ENCODE peak calls at places on chromosomes 12 and 14, in seven cellular contexts. F is adrenal gland, I is uterus, A is endothelial cell of umbilical vein, W is ovary, N is tibial nerve, Z is HepG2. K is an unnamed sample.

GRCh38 chr12:46446645-46447044 is 74.1 kb upstream of the SLC38A2 start:
- DNase-seq in F (no peak), I (no peak), A (peak), W (no peak), N (no peak), Z (no peak), K (no peak)

GRCh38 chr14:66435683-66436082 is 50.5 kb upstream of the CCDC196 start:
- DNase-seq in F (no peak), I (no peak), A (no peak), W (no peak), N (no peak), Z (no peak), K (no peak)

GRCh38 chr14:92938890-92939671 is 16.1 kb downstream of the CHGA start:
- DNase-seq in F (no peak), I (no peak), A (no peak), W (no peak), N (no peak), Z (no peak), K (no peak)

GRCh38 chr12:14185441-14186192 is 179.9 kb upstream of the ATF7IP start:
- DNase-seq in F (peak), I (no peak), A (peak), W (no peak), N (peak), Z (peak), K (peak)

GRCh38 chr14:102592969-102593840 is 756 bp downstream of the RCOR1 start:
- DNase-seq in F (peak), I (peak), A (peak), W (peak), N (peak), Z (no peak), K (peak)

GRCh38 chr14:54329082-54329695 is 67.6 kb upstream of the CDKN3 start:
- DNase-seq in F (peak), I (peak), A (peak), W (peak), N (peak), Z (peak), K (peak)

GRCh38 chr14:92481811-92482559 is 31.6 kb upstream of the RIN3 start:
- DNase-seq in F (no peak), I (no peak), A (no peak), W (no peak), N (no peak), Z (no peak), K (no peak)

GRCh38 chr12:57341275-57341990 is 89.4 kb downstream of the R3HDM2 start:
- DNase-seq in F (peak), I (no peak), A (no peak), W (no peak), N (no peak), Z (no peak), K (no peak)

GRCh38 chr14:74979442-74980397 is 23.0 kb upstream of the EIF2B2 start:
- DNase-seq in F (no peak), I (no peak), A (peak), W (no peak), N (no peak), Z (no peak), K (no peak)

GRCh38 chr12:62259993-62260732 is at the start of gene USP15:
- DNase-seq in F (peak), I (peak), A (peak), W (peak), N (peak), Z (peak), K (peak)

GRCh38 chr12:47409310-47409709 is 296.5 kb downstream of the RPAP3 start:
- DNase-seq in F (no peak), I (no peak), A (no peak), W (no peak), N (no peak), Z (no peak), K (no peak)

GRCh38 chr12:16323010-16323409 is 24.4 kb upstream of the MGST1 start:
- DNase-seq in F (no peak), I (no peak), A (no peak), W (no peak), N (no peak), Z (no peak), K (no peak)

GRCh38 chr14:23661542-23661941 is 25.4 kb downstream of the DHRS2 start:
- DNase-seq in F (no peak), I (no peak), A (no peak), W (no peak), N (no peak), Z (no peak), K (no peak)

GRCh38 chr14:20679907-20680306 is 4.5 kb upstream of the RNASE4 start:
- DNase-seq in F (peak), I (no peak), A (peak), W (peak), N (no peak), Z (peak), K (peak)

GRCh38 chr14:32202468-32202865 is 602 bp downstream of the RNU6-8 start:
- DNase-seq in F (no peak), I (no peak), A (peak), W (no peak), N (no peak), Z (peak), K (no peak)

GRCh38 chr14:80146941-80147340 is 64.4 kb downstream of the DIO2 start:
- DNase-seq in F (no peak), I (no peak), A (no peak), W (no peak), N (no peak), Z (no peak), K (no peak)

GRCh38 chr12:76480800-76481199 is 78.8 kb downstream of the OSBPL8 start:
- DNase-seq in F (no peak), I (no peak), A (peak), W (no peak), N (no peak), Z (no peak), K (no peak)

GRCh38 chr14:64550539-64551333 is 975 bp downstream of the PPP1R36 start:
- DNase-seq in F (no peak), I (no peak), A (no peak), W (no peak), N (no peak), Z (no peak), K (no peak)

GRCh38 chr12:94571556-94571955 is 78.8 kb downstream of the TMCC3 start:
- DNase-seq in F (peak), I (peak), A (peak), W (peak), N (peak), Z (peak), K (peak)

GRCh38 chr12:19671695-19672094 is 232.4 kb downstream of the AEBP2 start:
- DNase-seq in F (no peak), I (no peak), A (no peak), W (no peak), N (no peak), Z (no peak), K (no peak)

GRCh38 chr12:46921048-46921753 is 95.4 kb upstream of the SLC38A4 start:
- DNase-seq in F (no peak), I (no peak), A (peak), W (no peak), N (no peak), Z (peak), K (no peak)

GRCh38 chr14:71647086-71647784 is 285.0 kb upstream of the RGS6 start:
- DNase-seq in F (no peak), I (no peak), A (no peak), W (no peak), N (no peak), Z (no peak), K (peak)
- H3K27ac ChIP-seq in F (no peak), I (no peak), A (no peak), W (no peak), N (no peak), Z (no peak), K (peak)

GRCh38 chr14:39186941-39187525 is 12.0 kb downstream of the PNN start:
- DNase-seq in F (no peak), I (no peak), A (no peak), W (no peak), N (no peak), Z (no peak), K (no peak)

GRCh38 chr14:39181693-39182047 is 6.6 kb downstream of the PNN start:
- DNase-seq in F (no peak), I (no peak), A (no peak), W (no peak), N (no peak), Z (no peak), K (no peak)

GRCh38 chr14:39185256-39186049 is 10.4 kb downstream of the PNN start:
- DNase-seq in F (no peak), I (no peak), A (no peak), W (no peak), N (no peak), Z (no peak), K (no peak)

GRCh38 chr14:39182770-39183684 is 8.0 kb downstream of the PNN start:
- DNase-seq in F (no peak), I (no peak), A (no peak), W (no peak), N (no peak), Z (no peak), K (no peak)

GRCh38 chr14:39184628-39185255 is 9.7 kb downstream of the PNN start:
- DNase-seq in F (no peak), I (no peak), A (no peak), W (no peak), N (no peak), Z (no peak), K (no peak)
- TF ChIP-seq POLR2A in F (no peak), I (no peak), A (no peak), W (no peak), N (no peak), Z (peak), K (no peak)

GRCh38 chr14:105120056-105120455 is 48.5 kb downstream of the JAG2 start:
- DNase-seq in F (no peak), I (no peak), A (no peak), W (no peak), N (no peak), Z (no peak), K (no peak)

GRCh38 chr14:105119410-105120025 is 49.1 kb downstream of the JAG2 start:
- DNase-seq in F (no peak), I (no peak), A (no peak), W (no peak), N (no peak), Z (no peak), K (no peak)

GRCh38 chr14:105117257-105117646 is 51.3 kb downstream of the JAG2 start:
- DNase-seq in F (no peak), I (no peak), A (no peak), W (no peak), N (no peak), Z (no peak), K (no peak)

GRCh38 chr14:105117710-105118385 is 50.7 kb downstream of the JAG2 start:
- DNase-seq in F (no peak), I (no peak), A (no peak), W (no peak), N (no peak), Z (no peak), K (no peak)

DNA sequence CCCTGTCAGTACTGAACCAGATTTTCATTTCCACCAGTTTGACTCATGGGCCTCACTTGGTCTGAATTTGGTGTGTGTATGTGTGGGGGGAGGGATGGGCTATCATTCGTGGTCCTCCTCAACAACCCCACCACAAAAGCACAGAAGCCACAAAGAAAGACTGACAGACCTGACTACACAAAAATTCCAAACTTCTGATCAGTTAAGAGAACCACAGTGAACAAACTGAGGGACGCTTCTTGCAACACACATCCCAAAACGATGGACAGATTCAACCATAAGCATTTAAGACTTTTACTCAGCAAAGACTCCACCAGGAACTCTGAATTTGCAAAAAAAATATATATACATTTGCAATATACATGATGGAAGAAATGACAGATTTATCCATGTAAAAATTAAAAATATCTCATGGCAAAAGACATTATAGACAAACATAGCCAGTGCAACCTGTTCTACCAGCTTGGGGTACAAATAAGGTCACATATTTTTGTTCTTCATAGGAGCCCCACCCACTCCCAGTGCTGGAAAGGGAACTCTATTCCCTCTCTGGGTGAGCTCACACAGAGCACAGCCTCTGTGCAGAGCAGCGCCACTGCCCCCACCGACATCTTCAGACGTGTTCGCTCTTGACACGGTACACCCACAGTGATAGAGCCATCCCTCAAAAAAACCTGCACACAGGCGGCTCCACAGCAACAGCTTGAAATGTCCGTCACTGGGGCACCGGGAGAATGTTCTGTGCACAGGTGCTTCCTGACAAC is 49.7 kb downstream of the JAG2 start:
- DNase-seq in F (no peak), I (no peak), A (no peak), W (no peak), N (no peak), Z (no peak), K (peak)
- H3K27ac ChIP-seq in F (no peak), I (no peak), A (no peak), W (no peak), N (no peak), Z (no peak), K (no peak)

GRCh38 chr14:76446921-76447320 is 71.0 kb downstream of the ESRRB start:
- DNase-seq in F (no peak), I (no peak), A (no peak), W (no peak), N (no peak), Z (no peak), K (no peak)

GRCh38 chr14:76450476-76450875 is 74.5 kb downstream of the ESRRB start:
- DNase-seq in F (no peak), I (no peak), A (no peak), W (no peak), N (no peak), Z (no peak), K (no peak)

DNA sequence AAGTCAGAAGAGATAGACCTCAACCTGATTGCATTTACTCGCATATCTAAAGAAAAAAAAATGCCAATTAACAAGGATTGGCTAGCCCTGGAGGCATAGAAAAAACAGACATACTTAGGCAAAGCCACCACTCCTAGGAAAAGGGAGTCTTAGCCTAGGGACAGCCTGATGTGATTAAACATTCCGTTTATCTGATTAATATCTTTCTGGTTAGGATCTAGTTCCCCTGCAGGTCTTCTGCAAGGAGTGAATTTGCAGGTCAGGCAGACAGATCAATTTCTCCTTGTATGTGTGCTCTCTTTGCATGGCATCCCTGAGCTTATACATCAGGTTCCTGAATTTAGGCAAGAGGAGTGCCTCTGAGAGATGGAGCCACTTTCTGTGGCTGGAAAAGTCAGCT is 70.5 kb downstream of the ESRRB start:
- DNase-seq in F (no peak), I (no peak), A (no peak), W (no peak), N (no peak), Z (no peak), K (no peak)
- TF ChIP-seq POLR2A in F (no peak), I (no peak), A (no peak), W (no peak), N (no peak), Z (no peak), K (no peak)

GRCh38 chr12:6464531-6464930 is 5.9 kb downstream of the VAMP1 start:
- DNase-seq in F (no peak), I (no peak), A (no peak), W (no peak), N (no peak), Z (no peak), K (no peak)
- H3K27ac ChIP-seq in F (no peak), I (peak), A (no peak), W (no peak), N (no peak), Z (no peak), K (no peak)

K was measured in body of pancreas.